ENCODE peak calls at places on chromosomes 6 and 20, in ten cellular contexts. C is sigmoid colon; J is ascending aorta; O is GM23338; T is IMR-90; S is breast epithelium; G is esophagus squamous epithelium; V is spleen; F is CD8-positive, alpha-beta T cell; Y is astrocyte. N is an unnamed sample. For H3K27me3, the result is how much of the 10 kb centered on the place peaks cover.

GRCh38 chr6:133380047-133380446 is 138.9 kb downstream of the EYA4 start:
- DNase-seq in Y (no peak), C (no peak), J (no peak), S (no peak), G (no peak), F (no peak), O (no peak), T (no peak), V (no peak), N (no peak)

GRCh38 chr6:91575032-91575431 is 988.2 kb upstream of the MAP3K7 start:
- DNase-seq in F (no peak), V (no peak), O (no peak), C (no peak), Y (no peak), J (no peak), T (peak), G (no peak), S (no peak), N (no peak)

GRCh38 chr20:50303573-50304500 is 113.2 kb downstream of the CEBPB start:
- DNase-seq in G (no peak), J (no peak), T (peak), V (peak), Y (peak), C (peak), F (no peak), S (no peak), O (no peak), N (peak)

GRCh38 chr6:113860165-113860955 is 3.2 kb downstream of the MARCKS start:
- DNase-seq in G (no peak), O (peak), C (peak), Y (peak), T (peak), V (peak), F (no peak), S (no peak), J (no peak), N (peak)

GRCh38 chr20:46221271-46221670 is 87.0 kb downstream of the CDH22 start:
- DNase-seq in V (no peak), J (no peak), F (no peak), O (no peak), S (no peak), Y (no peak), T (no peak), C (no peak), G (no peak), N (no peak)

GRCh38 chr6:128363424-128363823 is 157.0 kb downstream of the PTPRK start:
- DNase-seq in O (no peak), V (no peak), G (no peak), S (no peak), F (no peak), J (no peak), C (no peak), Y (peak), T (peak), N (no peak)

GRCh38 chr6:35920793-35921732 is at the start of gene SRPK1:
- DNase-seq in F (peak), G (peak), O (peak), C (peak), S (peak), J (peak), V (peak), T (peak), Y (peak), N (peak)

GRCh38 chr6:36463686-36464085 is 20.9 kb downstream of the KCTD20 start:
- DNase-seq in F (no peak), Y (no peak), V (no peak), S (no peak), G (no peak), O (no peak), C (no peak), T (peak), J (no peak), N (no peak)

GRCh38 chr6:168293641-168294530 is 25.7 kb downstream of the DACT2 start:
- DNase-seq in S (no peak), V (peak), G (no peak), C (no peak), F (no peak), O (no peak), Y (no peak), J (no peak), T (no peak), N (no peak)

GRCh38 chr6:125790403-125791150 is at the start of gene NCOA7:
- DNase-seq in J (peak), Y (peak), V (peak), T (peak), O (peak), C (peak), F (peak), G (peak), S (peak), N (peak)

GRCh38 chr6:4577406-4577805 is 198.8 kb upstream of the CDYL start:
- DNase-seq in O (no peak), S (no peak), C (no peak), G (no peak), Y (peak), T (peak), V (no peak), F (no peak), J (no peak), N (no peak)

GRCh38 chr6:154230910-154231595 is 125.5 kb downstream of the IPCEF1 start:
- DNase-seq in G (no peak), V (no peak), F (no peak), J (no peak), O (no peak), S (no peak), Y (no peak), T (no peak), C (no peak), N (no peak)

GRCh38 chr6:154228521-154228905 is 128.1 kb downstream of the IPCEF1 start:
- DNase-seq in F (no peak), Y (no peak), S (no peak), J (no peak), G (no peak), T (no peak), C (no peak), V (no peak), O (no peak), N (no peak)

GRCh38 chr6:154230390-154230789 is 126.2 kb downstream of the IPCEF1 start:
- DNase-seq in S (no peak), J (no peak), V (no peak), O (no peak), F (no peak), G (no peak), T (no peak), Y (no peak), C (no peak), N (no peak)

GRCh38 chr6:154227862-154228520 is 128.6 kb downstream of the IPCEF1 start:
- DNase-seq in T (no peak), J (no peak), F (no peak), S (no peak), G (no peak), O (no peak), C (no peak), Y (no peak), V (no peak), N (no peak)

DNA sequence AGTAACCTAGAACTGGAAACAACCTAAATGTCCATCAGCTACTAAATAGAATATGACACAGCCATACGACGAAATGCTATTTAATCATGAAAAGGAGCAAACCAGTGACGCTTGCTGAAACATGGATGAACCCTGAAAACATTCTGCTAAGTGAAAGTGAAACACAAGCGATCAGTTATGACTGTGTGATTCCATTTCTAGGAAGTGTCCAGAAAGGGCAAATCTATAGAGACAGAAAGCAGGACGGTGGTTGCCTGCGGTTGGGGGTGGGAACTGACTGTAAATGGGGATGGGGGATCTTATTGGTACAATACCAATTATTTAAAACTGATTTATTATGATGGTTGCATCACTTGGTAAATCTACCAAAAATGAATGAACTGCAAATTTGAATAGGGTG is 126.8 kb downstream of the IPCEF1 start:
- DNase-seq in C (no peak), Y (no peak), J (no peak), V (no peak), G (no peak), S (no peak), O (no peak), F (no peak), T (no peak), N (no peak)
- H3K27ac ChIP-seq in C (no peak), Y (no peak), J (no peak), V (no peak), G (no peak), S (no peak), O (no peak), F (peak), T (no peak), N (no peak)

DNA sequence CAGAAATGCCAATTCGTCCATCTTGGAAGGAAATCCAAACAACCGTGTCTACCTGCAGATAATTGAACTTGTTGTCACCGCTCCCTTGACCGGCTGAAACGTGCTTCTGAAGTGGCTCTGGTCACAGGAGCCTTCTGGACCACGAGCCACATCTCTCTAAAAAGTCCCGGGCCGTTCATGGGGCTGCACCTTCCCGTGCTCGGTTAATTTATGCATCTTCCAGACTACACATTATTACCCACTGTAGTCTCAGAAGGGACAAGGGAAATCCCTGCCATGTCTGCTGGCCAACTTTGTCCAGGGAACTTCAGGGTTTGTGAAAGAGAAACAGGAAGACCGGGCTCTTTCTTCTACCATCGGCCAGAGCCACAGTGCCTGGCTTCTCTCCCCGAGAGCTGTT is 63.4 kb upstream of the MPC1 start:
- DNase-seq in G (no peak), F (no peak), V (no peak), C (no peak), T (no peak), J (no peak), S (no peak), Y (no peak), O (no peak), N (no peak)
- H3K27me3 ChIP-seq in G (under half), F (under half), V (under half), C (under half), T (under half), J (under half), S (under half), Y (under half), O (under half), N (under half)

GRCh38 chr6:166046982-166047381 is 120.7 kb downstream of the TBXT start:
- DNase-seq in S (no peak), Y (no peak), G (no peak), O (no peak), F (no peak), J (no peak), V (no peak), T (no peak), C (no peak), N (no peak)
- H3K27ac ChIP-seq in S (no peak), Y (peak), G (no peak), O (no peak), F (no peak), J (no peak), V (no peak), T (peak), C (peak), N (no peak)

DNA sequence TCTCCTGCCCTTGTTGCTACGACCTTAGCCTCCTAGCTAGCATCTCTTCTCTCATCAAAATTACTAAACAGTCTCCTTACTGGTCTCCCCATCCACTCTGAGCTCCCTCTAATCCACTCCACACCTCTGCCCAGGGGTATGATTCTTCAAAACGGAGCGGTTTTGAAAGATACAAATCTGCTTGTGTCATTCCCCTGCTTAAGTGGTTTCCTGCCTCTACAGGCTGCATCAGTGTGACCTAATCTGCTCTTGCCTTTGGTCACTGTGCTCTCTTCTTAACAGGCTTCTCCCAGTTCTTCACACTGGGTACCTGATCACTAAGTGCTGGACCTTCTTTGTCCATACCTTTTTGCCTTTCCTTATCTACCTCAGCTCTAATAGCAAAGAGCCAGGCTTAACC is 196.0 kb downstream of the BTBD9 start:
- DNase-seq in S (no peak), J (no peak), Y (no peak), F (no peak), V (no peak), O (no peak), G (no peak), C (no peak), T (no peak), N (no peak)
- H3K27me3 ChIP-seq in S (under half), J (under half), Y (under half), F (under half), V (under half), O (under half), G (under half), C (under half), T (under half), N (under half)

GRCh38 chr6:42104095-42104806 is 38.2 kb downstream of the C6orf132 start:
- DNase-seq in C (peak), V (peak), O (peak), F (peak), S (no peak), J (no peak), Y (no peak), G (no peak), T (no peak), N (peak)
- H3K27ac ChIP-seq in C (peak), V (no peak), O (peak), F (peak), S (peak), J (no peak), Y (no peak), G (peak), T (no peak), N (peak)

GRCh38 chr6:13404892-13405254 is 76.5 kb upstream of the TBC1D7 start:
- DNase-seq in C (no peak), Y (no peak), F (no peak), S (no peak), V (no peak), G (no peak), J (no peak), O (no peak), T (no peak), N (no peak)

GRCh38 chr6:13407368-13407708 is 79.0 kb upstream of the TBC1D7 start:
- DNase-seq in S (no peak), C (no peak), T (no peak), G (no peak), Y (no peak), V (no peak), F (no peak), O (no peak), J (no peak), N (no peak)

GRCh38 chr6:13406781-13407180 is 78.4 kb upstream of the TBC1D7 start:
- DNase-seq in O (no peak), J (no peak), V (no peak), Y (no peak), C (no peak), G (no peak), T (no peak), F (no peak), S (no peak), N (peak)

GRCh38 chr6:13404115-13404891 is 76.0 kb upstream of the TBC1D7 start:
- DNase-seq in V (no peak), G (no peak), O (no peak), C (no peak), T (peak), S (no peak), F (no peak), J (no peak), Y (peak), N (peak)

DNA sequence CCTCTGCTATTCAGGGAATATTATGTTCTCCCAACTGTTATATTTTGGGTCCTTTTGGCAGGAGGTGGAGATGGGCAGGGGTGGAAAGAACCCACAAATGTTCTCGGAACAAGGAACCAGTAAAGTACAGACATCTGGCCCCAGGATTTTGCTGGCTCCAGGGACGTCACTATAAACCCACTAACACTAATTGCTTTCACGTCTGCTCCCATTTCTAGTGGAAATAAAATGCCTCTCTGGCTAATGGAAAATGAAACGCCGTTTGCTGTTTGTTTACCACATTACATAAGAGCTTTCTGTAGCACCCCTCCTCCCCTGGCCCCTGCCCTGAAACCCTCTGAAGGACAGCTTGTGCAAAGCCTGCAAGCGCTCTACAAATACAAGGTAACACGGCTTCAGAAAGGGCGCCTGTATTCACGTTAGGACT is 77.7 kb upstream of the TBC1D7 start:
- DNase-seq in V (no peak), J (no peak), O (no peak), S (no peak), Y (no peak), T (no peak), F (no peak), G (no peak), C (no peak), N (peak)
- H3K27me3 ChIP-seq in V (under half), J (under half), O (under half), S (under half), Y (under half), T (under half), F (under half), G (under half), C (under half), N (under half)

DNA sequence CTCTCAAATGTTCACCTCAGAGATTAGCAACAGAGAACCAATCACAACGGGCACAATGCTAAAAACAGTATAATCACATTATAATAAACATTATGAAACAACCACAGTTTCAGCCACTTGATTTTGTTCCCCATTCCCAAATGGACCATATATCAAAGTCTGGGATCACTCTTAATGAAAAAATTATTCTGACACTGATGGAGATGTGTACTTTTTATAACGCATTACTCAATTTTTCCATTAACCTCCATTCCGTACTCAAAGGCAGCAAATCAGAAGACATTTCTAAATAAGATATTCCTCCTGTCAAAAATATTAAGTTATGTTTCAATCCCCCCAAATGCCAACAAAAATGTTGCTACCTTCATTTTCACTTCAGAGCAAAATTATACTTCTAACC is 2.8 kb downstream of the CPNE1 start:
- DNase-seq in Y (no peak), S (no peak), C (no peak), G (no peak), O (no peak), J (no peak), V (no peak), F (no peak), T (no peak), N (no peak)
- H3K27ac ChIP-seq in Y (no peak), S (peak), C (peak), G (no peak), O (no peak), J (peak), V (no peak), F (peak), T (no peak), N (no peak)

GRCh38 chr20:19633985-19634384 is 124.1 kb upstream of the RIN2 start:
- DNase-seq in J (no peak), T (peak), O (no peak), C (no peak), S (no peak), V (no peak), Y (peak), G (no peak), F (no peak), N (no peak)
- H3K27me3 ChIP-seq in J (under half), T (under half), O (under half), C (under half), S (under half), V (under half), Y (under half), G (under half), F (under half), N (under half)

GRCh38 chr6:19804362-19805145 is 32.6 kb upstream of the ID4 start:
- DNase-seq in C (peak), F (no peak), G (peak), O (peak), T (peak), V (peak), Y (peak), J (peak), S (peak), N (peak)
- H3K27ac ChIP-seq in C (peak), F (no peak), G (peak), O (no peak), T (peak), V (peak), Y (peak), J (peak), S (peak), N (peak)

N was measured in heart right ventricle.